ENCODE peak calls at places on chromosomes 1 and 21, in eight cellular contexts. X is cardiac muscle cell, R is HCT116, D is A549, L is upper lobe of left lung, C is tibial artery, E is neuronal stem cell, G is tibial nerve. S is an unnamed sample.

GRCh38 chr1:201566933-201567801 is 28.2 kb downstream of the NAV1 start:
- DNase-seq in C (no peak), L (no peak), G (no peak), E (no peak), D (no peak), R (no peak), X (no peak), S (no peak)

GRCh38 chr1:60983701-60984065 is 98.7 kb upstream of the NFIA start:
- DNase-seq in D (no peak), X (no peak), L (no peak), R (no peak), C (no peak), G (no peak), E (no peak), S (no peak)

GRCh38 chr1:82491301-82491986 is 690.7 kb downstream of the ADGRL2 start:
- DNase-seq in C (no peak), X (no peak), L (no peak), G (no peak), R (no peak), E (no peak), D (no peak), S (no peak)

GRCh38 chr1:222171005-222171404 is 376.9 kb downstream of the HHIPL2 start:
- DNase-seq in L (no peak), E (no peak), X (peak; percentile 53), D (peak; percentile 17), G (no peak), R (peak; percentile 21), C (no peak), S (peak; percentile 5)

GRCh38 chr1:161216945-161217712 is 2.0 kb downstream of the FCER1G start:
- DNase-seq in D (no peak), C (no peak), G (no peak), R (no peak), E (no peak), X (no peak), L (peak; percentile 68), S (no peak)

GRCh38 chr1:3611170-3612019 is at the start of gene MEGF6:
- DNase-seq in X (peak; percentile 96), C (no peak), E (peak; percentile 92), G (peak; percentile 44), L (peak; percentile 90), D (peak; percentile 58), R (peak; percentile 69), S (peak; percentile 69)

GRCh38 chr1:25031601-25031965 is 101.5 kb upstream of the RUNX3 start:
- DNase-seq in R (no peak), X (no peak), G (no peak), C (no peak), L (no peak), E (no peak), D (no peak), S (no peak)

GRCh38 chr1:182229907-182230522 is 161.6 kb downstream of the GLUL start:
- DNase-seq in D (no peak), X (peak; percentile 44), C (no peak), R (no peak), E (peak; percentile 18), L (no peak), G (no peak), S (no peak)

GRCh38 chr1:242754061-242754648 is 229.7 kb upstream of the PLD5 start:
- DNase-seq in E (no peak), G (no peak), X (no peak), D (no peak), R (no peak), C (no peak), L (no peak), S (no peak)

GRCh38 chr1:156076609-156077429 is 5.4 kb downstream of the MEX3A start:
- DNase-seq in R (no peak), E (no peak), L (peak; percentile 47), G (no peak), C (no peak), X (no peak), D (no peak), S (no peak)

GRCh38 chr21:16579538-16579937 is 849.8 kb downstream of the USP25 start:
- DNase-seq in G (no peak), R (no peak), L (no peak), X (no peak), E (no peak), D (no peak), C (no peak), S (no peak)

GRCh38 chr1:41712687-41713086 is 206.0 kb downstream of the HIVEP3 start:
- DNase-seq in R (no peak), E (no peak), C (no peak), G (no peak), D (no peak), L (no peak), X (no peak), S (no peak)

GRCh38 chr1:208238710-208239517 is 5.3 kb downstream of the PLXNA2 start:
- DNase-seq in R (peak; percentile 7), X (peak; percentile 51), G (no peak), E (no peak), D (peak; percentile 58), C (no peak), L (peak; percentile 43), S (peak; percentile 83)

GRCh38 chr1:160773088-160773487 is 22.9 kb upstream of the LY9 start:
- DNase-seq in G (no peak), R (no peak), D (no peak), L (no peak), E (no peak), X (no peak), C (no peak), S (no peak)

GRCh38 chr1:220526294-220526693 is 1.6 kb upstream of the MARK1 start:
- DNase-seq in X (peak; percentile 10), E (no peak), G (no peak), C (no peak), L (no peak), D (no peak), R (no peak), S (no peak)

GRCh38 chr1:233738850-233739249 is 124.9 kb downstream of the KCNK1 start:
- DNase-seq in E (no peak), D (no peak), L (no peak), C (no peak), R (no peak), G (no peak), X (no peak), S (no peak)

GRCh38 chr1:244052011-244052727 is 1.1 kb downstream of the ZBTB18 start:
- DNase-seq in E (no peak), R (no peak), D (no peak), C (no peak), G (no peak), X (no peak), L (no peak), S (no peak)

GRCh38 chr1:8679411-8679800 is 138.0 kb downstream of the RERE start:
- DNase-seq in R (no peak), E (no peak), X (no peak), G (no peak), C (no peak), L (no peak), D (no peak), S (no peak)

GRCh38 chr1:61568460-61569211 is 156.3 kb downstream of the TM2D1 start:
- DNase-seq in R (no peak), E (no peak), G (no peak), L (no peak), X (no peak), D (no peak), C (no peak), S (no peak)

GRCh38 chr1:24688621-24689195 is 45.6 kb downstream of the SRRM1 start:
- DNase-seq in G (peak; percentile 62), D (peak; percentile 67), L (peak; percentile 78), R (peak; percentile 36), C (peak; percentile 81), X (peak; percentile 85), E (peak; percentile 70), S (peak; percentile 75)

DNA sequence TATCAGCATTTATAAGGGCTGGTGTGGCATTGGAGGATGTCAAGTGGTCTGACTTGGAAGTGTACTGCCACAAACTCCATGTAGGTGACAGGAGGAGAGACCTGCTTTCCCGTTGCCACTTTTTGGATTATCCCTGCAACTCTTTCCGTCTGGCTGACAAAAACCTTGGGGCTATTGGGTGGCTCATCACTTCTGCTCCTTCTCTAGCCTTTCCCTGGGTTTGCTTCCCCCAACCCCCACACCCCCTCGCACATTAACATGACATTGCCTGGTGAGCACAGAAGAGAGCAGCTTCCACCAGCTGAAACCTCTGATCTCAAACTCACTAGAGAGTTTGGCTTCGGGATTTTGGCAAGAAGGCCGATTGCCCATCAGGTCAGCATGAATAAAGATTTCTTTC is 39.2 kb downstream of the PROX1 start:
- DNase-seq in X (no peak), C (no peak), R (no peak), E (no peak), D (no peak), L (no peak), G (no peak), S (no peak)
- H3K27ac ChIP-seq in X (peak overlapping the region; percentile 46), C (no peak overlapping the region), R (no peak overlapping the region), E (no peak overlapping the region), D (no peak overlapping the region), L (no peak overlapping the region), G (no peak overlapping the region), S (no peak overlapping the region)

GRCh38 chr1:246069581-246069980 is 437.5 kb downstream of the SMYD3 start:
- DNase-seq in G (no peak), R (no peak), E (no peak), C (no peak), L (no peak), D (no peak), X (no peak), S (no peak)
- H3K27ac ChIP-seq in G (no peak overlapping the region), R (no peak overlapping the region), E (no peak overlapping the region), C (no peak overlapping the region), L (no peak overlapping the region), D (no peak overlapping the region), X (no peak overlapping the region), S (no peak overlapping the region)

GRCh38 chr1:169105434-169106094 is 926 bp upstream of the ATP1B1 start:
- DNase-seq in D (peak; percentile 70), C (peak; percentile 81), E (no peak), R (no peak), X (peak; percentile 89), L (peak; percentile 95), G (peak; percentile 26), S (peak; percentile 63)

GRCh38 chr1:169102567-169102966 is 3.9 kb upstream of the ATP1B1 start:
- DNase-seq in L (peak; percentile 68), G (no peak), X (peak; percentile 64), C (no peak), R (no peak), E (no peak), D (no peak), S (peak; percentile 48)

GRCh38 chr1:169105087-169105433 is 1.4 kb upstream of the ATP1B1 start:
- DNase-seq in G (no peak), D (no peak), R (no peak), C (no peak), E (no peak), L (no peak), X (no peak), S (no peak)

GRCh38 chr1:169103002-169103401 is 3.5 kb upstream of the ATP1B1 start:
- DNase-seq in L (no peak), C (no peak), E (no peak), X (no peak), D (no peak), G (no peak), R (no peak), S (no peak)

GRCh38 chr1:169103443-169103842 is 3.0 kb upstream of the ATP1B1 start:
- DNase-seq in E (no peak), G (no peak), C (no peak), L (peak; percentile 87), R (no peak), D (no peak), X (no peak), S (no peak)
- H3K27ac ChIP-seq in E (no peak overlapping the region), G (peak overlapping the region; percentile 63), C (no peak overlapping the region), L (peak overlapping the region; percentile 77), R (no peak overlapping the region), D (peak overlapping the region; percentile 16), X (no peak overlapping the region), S (peak overlapping the region; percentile 67)

GRCh38 chr1:168732736-168733135 is 3.7 kb upstream of the DPT start:
- DNase-seq in E (no peak), X (no peak), R (no peak), L (no peak), G (no peak), C (no peak), D (no peak), S (no peak)
- H3K27ac ChIP-seq in E (no peak overlapping the region), X (no peak overlapping the region), R (no peak overlapping the region), L (no peak overlapping the region), G (no peak overlapping the region), C (no peak overlapping the region), D (no peak overlapping the region), S (no peak overlapping the region)

S was measured in RWPE1.